ENCODE peak calls at places on chromosomes 12 and 14, in ten cellular contexts. One of them, this sample, is unnamed.

GRCh38 chr12:3123729-3124128 is 46.5 kb downstream of the TSPAN9 start:
- DNase-seq in breast epithelium: no peak
- DNase-seq in lower leg skin: no peak
- DNase-seq in B cell: no peak
- DNase-seq in OCI-LY7: no peak
- DNase-seq in MCF 10A: no peak
- DNase-seq in GM10248: no peak
- DNase-seq in astrocyte of the spinal cord: peak; percentile 39
- DNase-seq in endothelial cell: no peak
- DNase-seq in cardiac muscle cell: no peak
- DNase-seq in this sample: peak; percentile 39

GRCh38 chr14:103161054-103161397 is 37.8 kb downstream of the TNFAIP2 start:
- DNase-seq in cardiac muscle cell: no peak
- DNase-seq in lower leg skin: no peak
- DNase-seq in endothelial cell: no peak
- DNase-seq in OCI-LY7: no peak
- DNase-seq in MCF 10A: no peak
- DNase-seq in breast epithelium: no peak
- DNase-seq in B cell: no peak
- DNase-seq in GM10248: no peak
- DNase-seq in astrocyte of the spinal cord: no peak
- DNase-seq in this sample: no peak

GRCh38 chr12:88854260-88854659 is 274.0 kb upstream of the KITLG start:
- DNase-seq in breast epithelium: no peak
- DNase-seq in B cell: no peak
- DNase-seq in MCF 10A: peak; percentile 28
- DNase-seq in GM10248: no peak
- DNase-seq in cardiac muscle cell: no peak
- DNase-seq in endothelial cell: no peak
- DNase-seq in OCI-LY7: no peak
- DNase-seq in lower leg skin: no peak
- DNase-seq in astrocyte of the spinal cord: peak; percentile 72
- DNase-seq in this sample: peak; percentile 69

GRCh38 chr12:82708507-82708906 is 21.8 kb downstream of the TMTC2 start:
- DNase-seq in breast epithelium: no peak
- DNase-seq in B cell: no peak
- DNase-seq in cardiac muscle cell: no peak
- DNase-seq in lower leg skin: no peak
- DNase-seq in GM10248: no peak
- DNase-seq in OCI-LY7: no peak
- DNase-seq in MCF 10A: no peak
- DNase-seq in endothelial cell: peak; percentile 4
- DNase-seq in astrocyte of the spinal cord: no peak
- DNase-seq in this sample: peak; percentile 36

GRCh38 chr14:70897475-70897874 is 9.8 kb upstream of the PCNX1 start:
- DNase-seq in B cell: no peak
- DNase-seq in breast epithelium: no peak
- DNase-seq in lower leg skin: no peak
- DNase-seq in MCF 10A: no peak
- DNase-seq in endothelial cell: no peak
- DNase-seq in OCI-LY7: no peak
- DNase-seq in GM10248: no peak
- DNase-seq in astrocyte of the spinal cord: peak; percentile 82
- DNase-seq in cardiac muscle cell: no peak
- DNase-seq in this sample: peak; percentile 80

GRCh38 chr14:74211945-74212580 is 27.2 kb upstream of the VSX2 start:
- DNase-seq in astrocyte of the spinal cord: no peak
- DNase-seq in GM10248: no peak
- DNase-seq in MCF 10A: no peak
- DNase-seq in B cell: no peak
- DNase-seq in endothelial cell: no peak
- DNase-seq in OCI-LY7: no peak
- DNase-seq in lower leg skin: no peak
- DNase-seq in cardiac muscle cell: no peak
- DNase-seq in breast epithelium: no peak
- DNase-seq in this sample: no peak

GRCh38 chr14:80455031-80455430 is 243.7 kb upstream of the DIO2 start:
- DNase-seq in lower leg skin: no peak
- DNase-seq in endothelial cell: no peak
- DNase-seq in OCI-LY7: no peak
- DNase-seq in GM10248: no peak
- DNase-seq in astrocyte of the spinal cord: no peak
- DNase-seq in B cell: no peak
- DNase-seq in cardiac muscle cell: no peak
- DNase-seq in breast epithelium: no peak
- DNase-seq in MCF 10A: no peak
- DNase-seq in this sample: no peak

GRCh38 chr14:90019824-90020523 is 41.8 kb upstream of the KCNK13 start:
- DNase-seq in MCF 10A: no peak
- DNase-seq in endothelial cell: no peak
- DNase-seq in lower leg skin: no peak
- DNase-seq in B cell: no peak
- DNase-seq in GM10248: no peak
- DNase-seq in cardiac muscle cell: no peak
- DNase-seq in breast epithelium: no peak
- DNase-seq in astrocyte of the spinal cord: no peak
- DNase-seq in OCI-LY7: no peak
- DNase-seq in this sample: peak; percentile 14

GRCh38 chr14:81767266-81767987 is 233.8 kb upstream of the SEL1L start:
- DNase-seq in endothelial cell: no peak
- DNase-seq in lower leg skin: no peak
- DNase-seq in GM10248: no peak
- DNase-seq in MCF 10A: no peak
- DNase-seq in cardiac muscle cell: no peak
- DNase-seq in B cell: no peak
- DNase-seq in breast epithelium: no peak
- DNase-seq in astrocyte of the spinal cord: no peak
- DNase-seq in OCI-LY7: no peak
- DNase-seq in this sample: no peak

GRCh38 chr12:26630546-26631027 is 202.4 kb downstream of the ITPR2 start:
- DNase-seq in B cell: no peak
- DNase-seq in astrocyte of the spinal cord: peak; percentile 92
- DNase-seq in OCI-LY7: no peak
- DNase-seq in MCF 10A: no peak
- DNase-seq in cardiac muscle cell: no peak
- DNase-seq in GM10248: no peak
- DNase-seq in endothelial cell: no peak
- DNase-seq in lower leg skin: no peak
- DNase-seq in breast epithelium: no peak
- DNase-seq in this sample: peak; percentile 41

GRCh38 chr14:95069547-95069946 is 87.8 kb downstream of the DICER1 start:
- DNase-seq in lower leg skin: no peak
- DNase-seq in cardiac muscle cell: no peak
- DNase-seq in MCF 10A: no peak
- DNase-seq in GM10248: no peak
- DNase-seq in breast epithelium: no peak
- DNase-seq in B cell: no peak
- DNase-seq in astrocyte of the spinal cord: no peak
- DNase-seq in OCI-LY7: no peak
- DNase-seq in endothelial cell: no peak
- DNase-seq in this sample: no peak

GRCh38 chr14:90503582-90503981 is 106.8 kb downstream of the CALM1 start:
- DNase-seq in lower leg skin: no peak
- DNase-seq in endothelial cell: no peak
- DNase-seq in OCI-LY7: no peak
- DNase-seq in breast epithelium: no peak
- DNase-seq in B cell: no peak
- DNase-seq in GM10248: no peak
- DNase-seq in MCF 10A: no peak
- DNase-seq in astrocyte of the spinal cord: no peak
- DNase-seq in cardiac muscle cell: no peak
- DNase-seq in this sample: no peak

GRCh38 chr12:68291396-68292036 is 38.1 kb upstream of the IL22 start:
- DNase-seq in MCF 10A: peak; percentile 44
- DNase-seq in GM10248: no peak
- DNase-seq in lower leg skin: no peak
- DNase-seq in astrocyte of the spinal cord: no peak
- DNase-seq in OCI-LY7: no peak
- DNase-seq in endothelial cell: no peak
- DNase-seq in B cell: no peak
- DNase-seq in cardiac muscle cell: no peak
- DNase-seq in breast epithelium: no peak
- DNase-seq in this sample: no peak

GRCh38 chr12:68667896-68668295 is 18.9 kb upstream of the NUP107 start:
- DNase-seq in endothelial cell: peak; percentile 35
- DNase-seq in B cell: no peak
- DNase-seq in lower leg skin: no peak
- DNase-seq in cardiac muscle cell: no peak
- DNase-seq in astrocyte of the spinal cord: no peak
- DNase-seq in MCF 10A: no peak
- DNase-seq in breast epithelium: no peak
- DNase-seq in OCI-LY7: peak; percentile 50
- DNase-seq in GM10248: no peak
- DNase-seq in this sample: no peak

GRCh38 chr14:93657875-93658274 is 130.4 kb downstream of the PRIMA1 start:
- DNase-seq in MCF 10A: no peak
- DNase-seq in B cell: no peak
- DNase-seq in breast epithelium: no peak
- DNase-seq in cardiac muscle cell: no peak
- DNase-seq in GM10248: no peak
- DNase-seq in endothelial cell: no peak
- DNase-seq in astrocyte of the spinal cord: no peak
- DNase-seq in lower leg skin: no peak
- DNase-seq in OCI-LY7: no peak
- DNase-seq in this sample: no peak

GRCh38 chr14:93665169-93665568 is 123.1 kb downstream of the PRIMA1 start:
- DNase-seq in OCI-LY7: no peak
- DNase-seq in breast epithelium: no peak
- DNase-seq in lower leg skin: no peak
- DNase-seq in GM10248: no peak
- DNase-seq in B cell: no peak
- DNase-seq in MCF 10A: no peak
- DNase-seq in endothelial cell: no peak
- DNase-seq in astrocyte of the spinal cord: no peak
- DNase-seq in cardiac muscle cell: no peak
- DNase-seq in this sample: no peak

GRCh38 chr14:93663317-93663716 is 125.0 kb downstream of the PRIMA1 start:
- DNase-seq in B cell: no peak
- DNase-seq in cardiac muscle cell: no peak
- DNase-seq in OCI-LY7: no peak
- DNase-seq in GM10248: no peak
- DNase-seq in endothelial cell: no peak
- DNase-seq in MCF 10A: no peak
- DNase-seq in lower leg skin: no peak
- DNase-seq in breast epithelium: no peak
- DNase-seq in astrocyte of the spinal cord: no peak
- DNase-seq in this sample: no peak
- TF ChIP-seq CTCF in B cell: no peak
- TF ChIP-seq CTCF in cardiac muscle cell: no peak
- TF ChIP-seq CTCF in OCI-LY7: no peak
- TF ChIP-seq CTCF in GM10248: no peak
- TF ChIP-seq CTCF in endothelial cell: no peak
- TF ChIP-seq CTCF in MCF 10A: no peak
- TF ChIP-seq CTCF in lower leg skin: no peak
- TF ChIP-seq CTCF in breast epithelium: no peak
- TF ChIP-seq CTCF in astrocyte of the spinal cord: no peak
- TF ChIP-seq CTCF in this sample: no peak

GRCh38 chr12:58416211-58416610 is 474.8 kb downstream of the ATP23 start:
- DNase-seq in lower leg skin: no peak
- DNase-seq in MCF 10A: peak; percentile 38
- DNase-seq in GM10248: no peak
- DNase-seq in cardiac muscle cell: no peak
- DNase-seq in OCI-LY7: no peak
- DNase-seq in astrocyte of the spinal cord: peak; percentile 89
- DNase-seq in B cell: no peak
- DNase-seq in breast epithelium: no peak
- DNase-seq in endothelial cell: no peak
- DNase-seq in this sample: peak; percentile 90
- TF ChIP-seq CTCF in lower leg skin: no peak
- TF ChIP-seq CTCF in MCF 10A: no peak
- TF ChIP-seq CTCF in GM10248: no peak
- TF ChIP-seq CTCF in cardiac muscle cell: peak; percentile 38
- TF ChIP-seq CTCF in OCI-LY7: no peak
- TF ChIP-seq CTCF in astrocyte of the spinal cord: peak; percentile 40
- TF ChIP-seq CTCF in B cell: no peak
- TF ChIP-seq CTCF in breast epithelium: no peak
- TF ChIP-seq CTCF in endothelial cell: no peak
- TF ChIP-seq CTCF in this sample: peak; percentile 27

DNA sequence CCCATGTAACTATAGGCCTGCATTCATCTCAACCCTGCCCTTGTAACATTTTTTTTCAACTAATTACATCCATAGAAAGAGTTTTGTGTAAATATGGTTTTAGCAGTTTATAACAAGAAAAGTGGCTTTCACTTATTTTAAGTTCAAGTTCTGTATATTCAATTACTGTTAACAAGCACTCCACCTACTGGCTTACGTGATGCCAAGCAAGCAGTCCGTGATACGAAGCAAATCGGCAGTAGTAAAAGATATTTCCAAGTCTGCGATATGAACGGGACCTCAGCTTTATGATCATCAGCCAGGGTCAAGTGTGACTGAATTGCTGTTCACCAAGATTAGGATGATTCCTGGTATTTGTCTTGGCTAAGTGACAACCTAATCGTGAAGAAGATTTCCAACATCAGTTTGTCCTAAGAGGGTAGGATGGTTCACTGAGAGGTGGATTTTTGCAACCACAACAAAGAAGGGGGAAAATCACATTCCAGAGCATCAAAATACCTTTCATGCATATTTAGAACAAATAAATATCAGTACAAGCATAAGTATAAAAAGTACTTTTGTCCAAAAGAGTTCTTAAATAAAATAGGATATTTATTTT is 456.2 kb downstream of the FOXG1 start:
- DNase-seq in MCF 10A: peak; percentile 47
- DNase-seq in cardiac muscle cell: peak; percentile 38
- DNase-seq in astrocyte of the spinal cord: peak; percentile 73
- DNase-seq in OCI-LY7: no peak
- DNase-seq in breast epithelium: no peak
- DNase-seq in endothelial cell: peak; percentile 18
- DNase-seq in GM10248: no peak
- DNase-seq in B cell: no peak
- DNase-seq in lower leg skin: no peak
- DNase-seq in this sample: peak; percentile 58
- TF ChIP-seq CTCF in MCF 10A: peak; percentile 59
- TF ChIP-seq CTCF in cardiac muscle cell: peak; percentile 80
- TF ChIP-seq CTCF in astrocyte of the spinal cord: peak; percentile 77
- TF ChIP-seq CTCF in OCI-LY7: peak; percentile 40
- TF ChIP-seq CTCF in breast epithelium: no peak
- TF ChIP-seq CTCF in endothelial cell: peak; percentile 36
- TF ChIP-seq CTCF in GM10248: peak; percentile 32
- TF ChIP-seq CTCF in B cell: no peak
- TF ChIP-seq CTCF in lower leg skin: no peak
- TF ChIP-seq CTCF in this sample: peak; percentile 79

DNA sequence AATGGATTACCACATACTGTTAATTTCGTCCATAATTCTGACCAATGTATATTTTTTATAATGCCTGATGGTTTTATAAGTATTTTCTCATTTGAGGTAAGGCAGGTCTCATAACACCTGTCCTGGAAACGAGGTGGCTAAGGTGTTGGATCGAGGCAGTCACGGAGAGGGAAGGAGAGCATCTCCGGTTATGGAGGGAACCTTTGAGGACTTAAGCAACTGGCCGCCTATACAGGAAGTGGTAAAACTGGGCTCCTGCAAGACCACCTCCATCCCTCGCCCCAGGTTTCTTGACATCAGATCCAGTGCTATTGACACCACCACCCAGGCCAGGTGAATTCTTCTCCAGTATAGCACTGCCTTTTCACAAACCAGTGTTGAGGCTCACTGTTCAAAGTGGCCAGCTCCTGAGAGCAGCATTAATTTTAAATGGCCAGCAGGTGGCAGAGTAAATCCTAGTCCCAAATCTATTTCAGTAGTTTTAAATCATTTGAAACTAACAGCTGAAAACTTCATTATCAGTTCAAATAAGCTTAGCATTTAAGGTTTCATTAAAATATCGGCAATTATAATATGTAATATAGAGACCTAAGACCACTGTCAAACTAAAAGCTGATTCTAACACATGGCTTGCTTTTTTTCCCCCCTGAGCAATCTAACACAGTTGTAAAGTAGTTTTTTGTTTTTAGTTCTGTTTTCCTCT is 100.8 kb downstream of the PPM1A start:
- DNase-seq in astrocyte of the spinal cord: peak; percentile 64
- DNase-seq in OCI-LY7: peak; percentile 83
- DNase-seq in GM10248: peak; percentile 54
- DNase-seq in endothelial cell: peak; percentile 30
- DNase-seq in B cell: peak; percentile 29
- DNase-seq in breast epithelium: no peak
- DNase-seq in lower leg skin: no peak
- DNase-seq in MCF 10A: peak; percentile 65
- DNase-seq in cardiac muscle cell: peak; percentile 70
- DNase-seq in this sample: peak; percentile 72
- TF ChIP-seq CTCF in astrocyte of the spinal cord: peak; percentile 59
- TF ChIP-seq CTCF in OCI-LY7: peak; percentile 96
- TF ChIP-seq CTCF in GM10248: peak; percentile 65
- TF ChIP-seq CTCF in endothelial cell: peak; percentile 89
- TF ChIP-seq CTCF in B cell: peak; percentile 75
- TF ChIP-seq CTCF in breast epithelium: peak; percentile 63
- TF ChIP-seq CTCF in lower leg skin: no peak
- TF ChIP-seq CTCF in MCF 10A: peak; percentile 49
- TF ChIP-seq CTCF in cardiac muscle cell: peak; percentile 64
- TF ChIP-seq CTCF in this sample: peak; percentile 47

This sample was measured in foreskin fibroblast.